ENCODE peak calls at places on chromosomes 13 and 19, in ten cellular contexts. One of them, this sample, is unnamed.

GRCh38 chr13:71577127-71577526 is 289.9 kb downstream of the DACH1 start:
- DNase-seq in psoas muscle: no peak
- DNase-seq in gastrocnemius medialis: no peak
- DNase-seq in endothelial cell of umbilical vein: no peak
- DNase-seq in uterus: no peak
- DNase-seq in transverse colon: no peak
- DNase-seq in esophagus squamous epithelium: no peak
- DNase-seq in mammary epithelial cell: peak; percentile 29
- DNase-seq in left ventricle myocardium inferior: no peak
- DNase-seq in body of pancreas: no peak
- DNase-seq in this sample: no peak

GRCh38 chr19:27966390-27966816 is 1246.5 kb downstream of the UQCRFS1 start:
- DNase-seq in psoas muscle: no peak
- DNase-seq in gastrocnemius medialis: no peak
- DNase-seq in endothelial cell of umbilical vein: no peak
- DNase-seq in uterus: no peak
- DNase-seq in transverse colon: no peak
- DNase-seq in esophagus squamous epithelium: no peak
- DNase-seq in mammary epithelial cell: no peak
- DNase-seq in left ventricle myocardium inferior: no peak
- DNase-seq in body of pancreas: no peak
- DNase-seq in this sample: no peak

GRCh38 chr19:45280471-45280961 is 29.4 kb downstream of the MARK4 start:
- DNase-seq in psoas muscle: no peak
- DNase-seq in gastrocnemius medialis: no peak
- DNase-seq in endothelial cell of umbilical vein: peak; percentile 50
- DNase-seq in uterus: no peak
- DNase-seq in transverse colon: no peak
- DNase-seq in esophagus squamous epithelium: no peak
- DNase-seq in mammary epithelial cell: no peak
- DNase-seq in left ventricle myocardium inferior: no peak
- DNase-seq in body of pancreas: no peak
- DNase-seq in this sample: no peak

GRCh38 chr13:74251778-74252519 is 117.7 kb upstream of the KLF12 start:
- DNase-seq in psoas muscle: peak; percentile 66
- DNase-seq in gastrocnemius medialis: no peak
- DNase-seq in endothelial cell of umbilical vein: no peak
- DNase-seq in uterus: no peak
- DNase-seq in transverse colon: no peak
- DNase-seq in esophagus squamous epithelium: no peak
- DNase-seq in mammary epithelial cell: peak; percentile 55
- DNase-seq in left ventricle myocardium inferior: no peak
- DNase-seq in body of pancreas: no peak
- DNase-seq in this sample: no peak

GRCh38 chr13:82772802-82773201 is 1109.5 kb downstream of the SLITRK1 start:
- DNase-seq in psoas muscle: no peak
- DNase-seq in gastrocnemius medialis: no peak
- DNase-seq in endothelial cell of umbilical vein: no peak
- DNase-seq in uterus: no peak
- DNase-seq in transverse colon: no peak
- DNase-seq in esophagus squamous epithelium: no peak
- DNase-seq in mammary epithelial cell: peak; percentile 9
- DNase-seq in left ventricle myocardium inferior: no peak
- DNase-seq in body of pancreas: no peak
- DNase-seq in this sample: no peak

GRCh38 chr19:32387701-32388392 is 17.7 kb upstream of the DPY19L3 start:
- DNase-seq in psoas muscle: no peak
- DNase-seq in gastrocnemius medialis: no peak
- DNase-seq in endothelial cell of umbilical vein: no peak
- DNase-seq in uterus: peak; percentile 51
- DNase-seq in transverse colon: peak; percentile 59
- DNase-seq in esophagus squamous epithelium: no peak
- DNase-seq in mammary epithelial cell: no peak
- DNase-seq in left ventricle myocardium inferior: no peak
- DNase-seq in body of pancreas: peak; percentile 16
- DNase-seq in this sample: peak; percentile 68

GRCh38 chr13:112133489-112134149 is 66.7 kb downstream of the SOX1 start:
- DNase-seq in psoas muscle: no peak
- DNase-seq in gastrocnemius medialis: no peak
- DNase-seq in endothelial cell of umbilical vein: no peak
- DNase-seq in uterus: no peak
- DNase-seq in transverse colon: no peak
- DNase-seq in esophagus squamous epithelium: no peak
- DNase-seq in mammary epithelial cell: no peak
- DNase-seq in left ventricle myocardium inferior: no peak
- DNase-seq in body of pancreas: no peak
- DNase-seq in this sample: no peak

GRCh38 chr13:102097708-102098107 is 304.1 kb downstream of the FGF14 start:
- DNase-seq in psoas muscle: no peak
- DNase-seq in gastrocnemius medialis: no peak
- DNase-seq in endothelial cell of umbilical vein: no peak
- DNase-seq in uterus: no peak
- DNase-seq in transverse colon: no peak
- DNase-seq in esophagus squamous epithelium: no peak
- DNase-seq in mammary epithelial cell: no peak
- DNase-seq in left ventricle myocardium inferior: no peak
- DNase-seq in body of pancreas: no peak
- DNase-seq in this sample: no peak

GRCh38 chr19:39738809-39739208 is 980 bp upstream of the CLC start:
- DNase-seq in psoas muscle: no peak
- DNase-seq in gastrocnemius medialis: no peak
- DNase-seq in endothelial cell of umbilical vein: no peak
- DNase-seq in uterus: no peak
- DNase-seq in transverse colon: no peak
- DNase-seq in esophagus squamous epithelium: no peak
- DNase-seq in mammary epithelial cell: no peak
- DNase-seq in left ventricle myocardium inferior: no peak
- DNase-seq in body of pancreas: no peak
- DNase-seq in this sample: no peak

GRCh38 chr13:79710376-79710775 is 229.4 kb downstream of the NDFIP2 start:
- DNase-seq in psoas muscle: no peak
- DNase-seq in gastrocnemius medialis: no peak
- DNase-seq in endothelial cell of umbilical vein: no peak
- DNase-seq in uterus: no peak
- DNase-seq in transverse colon: no peak
- DNase-seq in esophagus squamous epithelium: no peak
- DNase-seq in mammary epithelial cell: peak; percentile 69
- DNase-seq in left ventricle myocardium inferior: no peak
- DNase-seq in body of pancreas: no peak
- DNase-seq in this sample: no peak

GRCh38 chr13:25018729-25019115 is 77.2 kb upstream of the PABPC3 start:
- DNase-seq in psoas muscle: no peak
- DNase-seq in gastrocnemius medialis: no peak
- DNase-seq in endothelial cell of umbilical vein: no peak
- DNase-seq in uterus: no peak
- DNase-seq in transverse colon: peak; percentile 19
- DNase-seq in esophagus squamous epithelium: no peak
- DNase-seq in mammary epithelial cell: no peak
- DNase-seq in left ventricle myocardium inferior: no peak
- DNase-seq in body of pancreas: no peak
- DNase-seq in this sample: peak; percentile 23

GRCh38 chr13:65292488-65292901 is 1937.6 kb downstream of the PCDH9 start:
- DNase-seq in psoas muscle: no peak
- DNase-seq in gastrocnemius medialis: no peak
- DNase-seq in endothelial cell of umbilical vein: peak; percentile 32
- DNase-seq in uterus: no peak
- DNase-seq in transverse colon: no peak
- DNase-seq in esophagus squamous epithelium: no peak
- DNase-seq in mammary epithelial cell: no peak
- DNase-seq in left ventricle myocardium inferior: no peak
- DNase-seq in body of pancreas: no peak
- DNase-seq in this sample: no peak

GRCh38 chr19:33399081-33399744 is 25.7 kb downstream of the CEBPG start:
- DNase-seq in psoas muscle: no peak
- DNase-seq in gastrocnemius medialis: no peak
- DNase-seq in endothelial cell of umbilical vein: no peak
- DNase-seq in uterus: no peak
- DNase-seq in transverse colon: no peak
- DNase-seq in esophagus squamous epithelium: no peak
- DNase-seq in mammary epithelial cell: no peak
- DNase-seq in left ventricle myocardium inferior: no peak
- DNase-seq in body of pancreas: no peak
- DNase-seq in this sample: no peak

GRCh38 chr13:34019870-34020269 is 201.9 kb downstream of the RFC3 start:
- DNase-seq in psoas muscle: no peak
- DNase-seq in gastrocnemius medialis: no peak
- DNase-seq in endothelial cell of umbilical vein: no peak
- DNase-seq in uterus: no peak
- DNase-seq in transverse colon: no peak
- DNase-seq in esophagus squamous epithelium: no peak
- DNase-seq in mammary epithelial cell: no peak
- DNase-seq in left ventricle myocardium inferior: no peak
- DNase-seq in body of pancreas: no peak
- DNase-seq in this sample: peak; percentile 35

GRCh38 chr19:18193388-18194207 is 580 bp downstream of the MPV17L2 start:
- DNase-seq in psoas muscle: peak; percentile 58
- DNase-seq in gastrocnemius medialis: peak; percentile 33
- DNase-seq in endothelial cell of umbilical vein: peak; percentile 6
- DNase-seq in uterus: peak; percentile 34
- DNase-seq in transverse colon: no peak
- DNase-seq in esophagus squamous epithelium: no peak
- DNase-seq in mammary epithelial cell: no peak
- DNase-seq in left ventricle myocardium inferior: no peak
- DNase-seq in body of pancreas: no peak
- DNase-seq in this sample: peak; percentile 44

GRCh38 chr19:45852941-45853340 is 10.0 kb downstream of the SYMPK start:
- DNase-seq in psoas muscle: peak; percentile 5
- DNase-seq in gastrocnemius medialis: no peak
- DNase-seq in endothelial cell of umbilical vein: no peak
- DNase-seq in uterus: no peak
- DNase-seq in transverse colon: no peak
- DNase-seq in esophagus squamous epithelium: no peak
- DNase-seq in mammary epithelial cell: no peak
- DNase-seq in left ventricle myocardium inferior: no peak
- DNase-seq in body of pancreas: no peak
- DNase-seq in this sample: no peak

GRCh38 chr19:14848822-14849221 is at the start of gene OR7A10:
- DNase-seq in psoas muscle: no peak
- DNase-seq in gastrocnemius medialis: no peak
- DNase-seq in endothelial cell of umbilical vein: no peak
- DNase-seq in uterus: no peak
- DNase-seq in transverse colon: no peak
- DNase-seq in esophagus squamous epithelium: no peak
- DNase-seq in mammary epithelial cell: no peak
- DNase-seq in left ventricle myocardium inferior: no peak
- DNase-seq in body of pancreas: no peak
- DNase-seq in this sample: no peak

GRCh38 chr19:3122512-3122870 is 13.3 kb upstream of the GNA15 start:
- DNase-seq in psoas muscle: peak; percentile 36
- DNase-seq in gastrocnemius medialis: no peak
- DNase-seq in endothelial cell of umbilical vein: no peak
- DNase-seq in uterus: no peak
- DNase-seq in transverse colon: no peak
- DNase-seq in esophagus squamous epithelium: no peak
- DNase-seq in mammary epithelial cell: no peak
- DNase-seq in left ventricle myocardium inferior: no peak
- DNase-seq in body of pancreas: no peak
- DNase-seq in this sample: no peak

GRCh38 chr19:3124630-3125029 is 11.2 kb upstream of the GNA15 start:
- DNase-seq in psoas muscle: peak; percentile 17
- DNase-seq in gastrocnemius medialis: no peak
- DNase-seq in endothelial cell of umbilical vein: no peak
- DNase-seq in uterus: no peak
- DNase-seq in transverse colon: no peak
- DNase-seq in esophagus squamous epithelium: no peak
- DNase-seq in mammary epithelial cell: no peak
- DNase-seq in left ventricle myocardium inferior: no peak
- DNase-seq in body of pancreas: no peak
- DNase-seq in this sample: no peak

GRCh38 chr19:3123088-3123721 is 12.6 kb upstream of the GNA15 start:
- DNase-seq in psoas muscle: peak; percentile 44
- DNase-seq in gastrocnemius medialis: no peak
- DNase-seq in endothelial cell of umbilical vein: no peak
- DNase-seq in uterus: no peak
- DNase-seq in transverse colon: no peak
- DNase-seq in esophagus squamous epithelium: no peak
- DNase-seq in mammary epithelial cell: no peak
- DNase-seq in left ventricle myocardium inferior: no peak
- DNase-seq in body of pancreas: no peak
- DNase-seq in this sample: no peak

GRCh38 chr19:3121821-3122511 is 13.9 kb upstream of the GNA15 start:
- DNase-seq in psoas muscle: peak; percentile 46
- DNase-seq in gastrocnemius medialis: no peak
- DNase-seq in endothelial cell of umbilical vein: no peak
- DNase-seq in uterus: no peak
- DNase-seq in transverse colon: no peak
- DNase-seq in esophagus squamous epithelium: no peak
- DNase-seq in mammary epithelial cell: no peak
- DNase-seq in left ventricle myocardium inferior: no peak
- DNase-seq in body of pancreas: no peak
- DNase-seq in this sample: no peak

GRCh38 chr19:3123956-3124355 is 11.9 kb upstream of the GNA15 start:
- DNase-seq in psoas muscle: peak; percentile 39
- DNase-seq in gastrocnemius medialis: no peak
- DNase-seq in endothelial cell of umbilical vein: no peak
- DNase-seq in uterus: no peak
- DNase-seq in transverse colon: no peak
- DNase-seq in esophagus squamous epithelium: no peak
- DNase-seq in mammary epithelial cell: no peak
- DNase-seq in left ventricle myocardium inferior: no peak
- DNase-seq in body of pancreas: no peak
- DNase-seq in this sample: no peak
- H3K27me3 ChIP-seq in psoas muscle: no peaks in the 10 kb centered on the region
- H3K27me3 ChIP-seq in gastrocnemius medialis: no peaks in the 10 kb centered on the region
- H3K27me3 ChIP-seq in endothelial cell of umbilical vein: no peaks in the 10 kb centered on the region
- H3K27me3 ChIP-seq in uterus: no peaks in the 10 kb centered on the region
- H3K27me3 ChIP-seq in transverse colon: no peaks in the 10 kb centered on the region
- H3K27me3 ChIP-seq in esophagus squamous epithelium: no peaks in the 10 kb centered on the region
- H3K27me3 ChIP-seq in mammary epithelial cell: no peaks in the 10 kb centered on the region
- H3K27me3 ChIP-seq in left ventricle myocardium inferior: no peaks in the 10 kb centered on the region
- H3K27me3 ChIP-seq in body of pancreas: no peaks in the 10 kb centered on the region
- H3K27me3 ChIP-seq in this sample: no peaks in the 10 kb centered on the region

GRCh38 chr19:35847911-35848310 is 4.4 kb downstream of the NPHS1 start:
- DNase-seq in psoas muscle: no peak
- DNase-seq in gastrocnemius medialis: no peak
- DNase-seq in endothelial cell of umbilical vein: no peak
- DNase-seq in uterus: no peak
- DNase-seq in transverse colon: no peak
- DNase-seq in esophagus squamous epithelium: no peak
- DNase-seq in mammary epithelial cell: no peak
- DNase-seq in left ventricle myocardium inferior: no peak
- DNase-seq in body of pancreas: no peak
- DNase-seq in this sample: no peak
- H3K4me1 ChIP-seq in psoas muscle: no peaks in the 10 kb centered on the region
- H3K4me1 ChIP-seq in gastrocnemius medialis: peaks cover 3% of the 10 kb centered on the region
- H3K4me1 ChIP-seq in endothelial cell of umbilical vein: no peaks in the 10 kb centered on the region
- H3K4me1 ChIP-seq in uterus: no peaks in the 10 kb centered on the region
- H3K4me1 ChIP-seq in transverse colon: peaks cover 12% of the 10 kb centered on the region
- H3K4me1 ChIP-seq in esophagus squamous epithelium: peaks cover 13% of the 10 kb centered on the region
- H3K4me1 ChIP-seq in mammary epithelial cell: peaks cover 11% of the 10 kb centered on the region
- H3K4me1 ChIP-seq in left ventricle myocardium inferior: peaks cover 19% of the 10 kb centered on the region
- H3K4me1 ChIP-seq in body of pancreas: peaks cover 38% of the 10 kb centered on the region
- H3K4me1 ChIP-seq in this sample: peaks cover 12% of the 10 kb centered on the region

GRCh38 chr19:50607874-50608785 is 31.6 kb downstream of the SYT3 start:
- DNase-seq in psoas muscle: peak; percentile 74
- DNase-seq in gastrocnemius medialis: no peak
- DNase-seq in endothelial cell of umbilical vein: peak; percentile 77
- DNase-seq in uterus: peak; percentile 59
- DNase-seq in transverse colon: peak; percentile 37
- DNase-seq in esophagus squamous epithelium: no peak
- DNase-seq in mammary epithelial cell: peak; percentile 5
- DNase-seq in left ventricle myocardium inferior: peak; percentile 53
- DNase-seq in body of pancreas: peak; percentile 82
- DNase-seq in this sample: peak; percentile 49
- H3K27ac ChIP-seq in psoas muscle: no peak overlapping the region
- H3K27ac ChIP-seq in gastrocnemius medialis: no peak overlapping the region
- H3K27ac ChIP-seq in endothelial cell of umbilical vein: no peak overlapping the region
- H3K27ac ChIP-seq in uterus: no peak overlapping the region
- H3K27ac ChIP-seq in transverse colon: no peak overlapping the region
- H3K27ac ChIP-seq in esophagus squamous epithelium: no peak overlapping the region
- H3K27ac ChIP-seq in mammary epithelial cell: no peak overlapping the region
- H3K27ac ChIP-seq in left ventricle myocardium inferior: no peak overlapping the region
- H3K27ac ChIP-seq in body of pancreas: no peak overlapping the region
- H3K27ac ChIP-seq in this sample: no peak overlapping the region

GRCh38 chr13:99661791-99662190 is 160.5 kb downstream of the TM9SF2 start:
- DNase-seq in psoas muscle: no peak
- DNase-seq in gastrocnemius medialis: no peak
- DNase-seq in endothelial cell of umbilical vein: no peak
- DNase-seq in uterus: no peak
- DNase-seq in transverse colon: no peak
- DNase-seq in esophagus squamous epithelium: no peak
- DNase-seq in mammary epithelial cell: no peak
- DNase-seq in left ventricle myocardium inferior: no peak
- DNase-seq in body of pancreas: no peak
- DNase-seq in this sample: no peak
- H3K27me3 ChIP-seq in psoas muscle: no peaks in the 10 kb centered on the region
- H3K27me3 ChIP-seq in gastrocnemius medialis: no peaks in the 10 kb centered on the region
- H3K27me3 ChIP-seq in endothelial cell of umbilical vein: peaks cover 13% of the 10 kb centered on the region
- H3K27me3 ChIP-seq in uterus: no peaks in the 10 kb centered on the region
- H3K27me3 ChIP-seq in transverse colon: no peaks in the 10 kb centered on the region
- H3K27me3 ChIP-seq in esophagus squamous epithelium: no peaks in the 10 kb centered on the region
- H3K27me3 ChIP-seq in mammary epithelial cell: no peaks in the 10 kb centered on the region
- H3K27me3 ChIP-seq in left ventricle myocardium inferior: no peaks in the 10 kb centered on the region
- H3K27me3 ChIP-seq in body of pancreas: no peaks in the 10 kb centered on the region
- H3K27me3 ChIP-seq in this sample: no peaks in the 10 kb centered on the region

This sample was measured in colonic mucosa.